ENCODE peak calls at places on chromosome 4, in eight cellular contexts. M, B, D, H, F, O, Z and Y are unnamed samples.

GRCh38 chr4:82865592-82865991 is 25.4 kb downstream of the SEC31A start:
- DNase-seq in F (peak), Z (no peak), B (peak), H (peak), O (no peak), M (peak), D (no peak), Y (peak)

GRCh38 chr4:148170408-148171385 is 271.5 kb downstream of the NR3C2 start:
- DNase-seq in H (no peak), F (no peak), O (no peak), M (no peak), D (no peak), Z (no peak), B (peak), Y (no peak)

GRCh38 chr4:118282692-118283091 is 70.1 kb downstream of the PRSS12 start:
- DNase-seq in H (peak), Z (peak), F (peak), D (no peak), M (peak), O (no peak), B (peak), Y (no peak)

GRCh38 chr4:1856920-1857699 is 1.2 kb upstream of the LETM1 start:
- DNase-seq in Z (peak), H (no peak), O (no peak), M (no peak), B (no peak), D (peak), F (peak), Y (no peak)

GRCh38 chr4:41590591-41590990 is 52.6 kb downstream of the LIMCH1 start:
- DNase-seq in F (no peak), D (peak), O (no peak), B (peak), H (no peak), M (no peak), Z (no peak), Y (peak)

GRCh38 chr4:107894138-107894603 is 37.2 kb upstream of the CYP2U1 start:
- DNase-seq in H (no peak), Z (no peak), F (no peak), B (no peak), D (no peak), M (no peak), O (no peak), Y (no peak)

GRCh38 chr4:116400480-116400879 is 684.9 kb downstream of the TRAM1L1 start:
- DNase-seq in D (no peak), Z (no peak), M (peak), H (no peak), B (peak), O (no peak), F (no peak), Y (no peak)

GRCh38 chr4:53781614-53782467 is 190.6 kb upstream of the LNX1 start:
- DNase-seq in D (no peak), H (peak), O (no peak), F (no peak), M (no peak), Z (no peak), B (peak), Y (peak)

GRCh38 chr4:22999419-22999818 is 306.7 kb downstream of the GBA3 start:
- DNase-seq in D (no peak), O (no peak), H (no peak), Z (no peak), B (peak), M (peak), F (no peak), Y (no peak)

GRCh38 chr4:64250061-64250460 is 159.2 kb downstream of the TECRL start:
- DNase-seq in H (no peak), B (no peak), M (no peak), Z (no peak), O (no peak), F (no peak), D (no peak), Y (no peak)

GRCh38 chr4:139367421-139368090 is 65.3 kb upstream of the NDUFC1 start:
- DNase-seq in M (peak), D (no peak), Z (no peak), B (peak), F (peak), H (peak), O (no peak), Y (peak)

GRCh38 chr4:26076000-26076587 is 162.1 kb downstream of the SMIM20 start:
- DNase-seq in Z (no peak), O (no peak), B (peak), D (no peak), H (peak), M (peak), F (peak), Y (no peak)

GRCh38 chr4:176011523-176011922 is 54.1 kb upstream of the WDR17 start:
- DNase-seq in M (peak), H (no peak), B (no peak), O (no peak), D (no peak), F (no peak), Z (no peak), Y (no peak)
- H3K9ac ChIP-seq in M (no peak), H (no peak), B (no peak), O (no peak), D (no peak), F (no peak), Z (no peak), Y (no peak)

GRCh38 chr4:56316011-56316650 is 71.2 kb downstream of the AASDH start:
- DNase-seq in H (no peak), M (no peak), D (no peak), O (no peak), Z (no peak), B (no peak), F (no peak), Y (no peak)

GRCh38 chr4:56320293-56320692 is 67.0 kb downstream of the AASDH start:
- DNase-seq in Z (no peak), O (no peak), M (peak), F (peak), D (no peak), H (peak), B (peak), Y (no peak)

GRCh38 chr4:56324011-56324610 is 63.2 kb downstream of the AASDH start:
- DNase-seq in H (no peak), D (no peak), B (no peak), Z (peak), M (no peak), F (no peak), O (no peak), Y (no peak)

GRCh38 chr4:56323386-56323785 is 63.9 kb downstream of the AASDH start:
- DNase-seq in Z (no peak), D (no peak), F (no peak), H (peak), B (no peak), M (no peak), O (no peak), Y (no peak)

GRCh38 chr4:56321246-56321645 is 66.0 kb downstream of the AASDH start:
- DNase-seq in O (no peak), B (no peak), Z (no peak), F (peak), D (no peak), H (peak), M (peak), Y (peak)
- H3K9ac ChIP-seq in O (no peak), B (no peak), Z (no peak), F (no peak), D (no peak), H (no peak), M (no peak), Y (no peak)

GRCh38 chr4:7103031-7103598 is 35.3 kb upstream of the GRPEL1 start:
- DNase-seq in H (peak), B (peak), F (peak), O (peak), Z (peak), D (peak), M (peak), Y (no peak)
- H3K9ac ChIP-seq in H (peak), B (peak), F (peak), O (no peak), Z (peak), D (peak), M (peak), Y (peak)

GRCh38 chr4:137345597-137345996 is 186.7 kb downstream of the PCDH18 start:
- DNase-seq in D (no peak), H (no peak), B (no peak), O (no peak), M (no peak), Z (no peak), F (no peak), Y (no peak)
- H3K9ac ChIP-seq in D (no peak), H (no peak), B (no peak), O (no peak), M (no peak), Z (no peak), F (no peak), Y (no peak)